ENCODE peak calls at places on chromosomes 6 and 20, in four cellular contexts. O is colonic mucosa, M is neural progenitor cell, Z is SK-N-MC. F is an unnamed sample.

GRCh38 chr6:38021029-38021428 is 201.5 kb downstream of the ZFAND3 start:
- DNase-seq in Z (peak; percentile 48), O (no peak), M (no peak), F (no peak)

GRCh38 chr6:74044417-74045096 is 348.6 kb downstream of the CD109 start:
- DNase-seq in M (no peak), O (no peak), Z (no peak), F (no peak)

GRCh38 chr6:111032493-111033140 is 50.8 kb downstream of the RPF2 start:
- DNase-seq in Z (no peak), O (no peak), M (no peak), F (no peak)

GRCh38 chr6:157892363-157892878 is 69.4 kb downstream of the SNX9 start:
- DNase-seq in Z (no peak), O (no peak), M (no peak), F (no peak)

GRCh38 chr20:2302369-2302768 is 6.6 kb downstream of the TGM3 start:
- DNase-seq in M (no peak), O (no peak), Z (no peak), F (no peak)

GRCh38 chr6:40427196-40427595 is 160.0 kb downstream of the LRFN2 start:
- DNase-seq in M (no peak), Z (no peak), O (no peak), F (no peak)

GRCh38 chr20:1467082-1467354 is 369 bp upstream of the NSFL1C start:
- DNase-seq in O (no peak), M (no peak), Z (no peak), F (no peak)

GRCh38 chr6:50762798-50763197 is 49.5 kb downstream of the TFAP2D start:
- DNase-seq in M (no peak), O (no peak), Z (no peak), F (no peak)

GRCh38 chr6:118719351-118720124 is 68.1 kb upstream of the CEP85L start:
- DNase-seq in M (no peak), Z (no peak), O (no peak), F (no peak)

GRCh38 chr6:163417595-163417994 is 3.1 kb downstream of the QKI start:
- DNase-seq in Z (no peak), O (no peak), M (no peak), F (no peak)

GRCh38 chr6:36519352-36519751 is 27.9 kb downstream of the STK38 start:
- DNase-seq in O (no peak), M (no peak), Z (no peak), F (no peak)

GRCh38 chr6:152225231-152225934 is 411.8 kb downstream of the SYNE1 start:
- DNase-seq in O (no peak), Z (no peak), M (no peak), F (no peak)

GRCh38 chr6:123091091-123091895 is 95.3 kb downstream of the CLVS2 start:
- DNase-seq in Z (no peak), O (no peak), M (no peak), F (no peak)

GRCh38 chr6:15493437-15494168 is 169.2 kb downstream of the DTNBP1 start:
- DNase-seq in Z (no peak), O (no peak), M (peak; percentile 40), F (no peak)

GRCh38 chr6:140824595-140824994 is 1308.1 kb upstream of the GJE1 start:
- DNase-seq in M (no peak), O (no peak), Z (no peak), F (no peak)

GRCh38 chr6:149373511-149373910 is 26.6 kb upstream of the SUMO4 start:
- DNase-seq in Z (no peak), O (no peak), M (no peak), F (no peak)

GRCh38 chr6:142323377-142323776 is 21.6 kb downstream of the ADGRG6 start:
- DNase-seq in O (peak; percentile 32), M (no peak), Z (no peak), F (no peak)

DNA sequence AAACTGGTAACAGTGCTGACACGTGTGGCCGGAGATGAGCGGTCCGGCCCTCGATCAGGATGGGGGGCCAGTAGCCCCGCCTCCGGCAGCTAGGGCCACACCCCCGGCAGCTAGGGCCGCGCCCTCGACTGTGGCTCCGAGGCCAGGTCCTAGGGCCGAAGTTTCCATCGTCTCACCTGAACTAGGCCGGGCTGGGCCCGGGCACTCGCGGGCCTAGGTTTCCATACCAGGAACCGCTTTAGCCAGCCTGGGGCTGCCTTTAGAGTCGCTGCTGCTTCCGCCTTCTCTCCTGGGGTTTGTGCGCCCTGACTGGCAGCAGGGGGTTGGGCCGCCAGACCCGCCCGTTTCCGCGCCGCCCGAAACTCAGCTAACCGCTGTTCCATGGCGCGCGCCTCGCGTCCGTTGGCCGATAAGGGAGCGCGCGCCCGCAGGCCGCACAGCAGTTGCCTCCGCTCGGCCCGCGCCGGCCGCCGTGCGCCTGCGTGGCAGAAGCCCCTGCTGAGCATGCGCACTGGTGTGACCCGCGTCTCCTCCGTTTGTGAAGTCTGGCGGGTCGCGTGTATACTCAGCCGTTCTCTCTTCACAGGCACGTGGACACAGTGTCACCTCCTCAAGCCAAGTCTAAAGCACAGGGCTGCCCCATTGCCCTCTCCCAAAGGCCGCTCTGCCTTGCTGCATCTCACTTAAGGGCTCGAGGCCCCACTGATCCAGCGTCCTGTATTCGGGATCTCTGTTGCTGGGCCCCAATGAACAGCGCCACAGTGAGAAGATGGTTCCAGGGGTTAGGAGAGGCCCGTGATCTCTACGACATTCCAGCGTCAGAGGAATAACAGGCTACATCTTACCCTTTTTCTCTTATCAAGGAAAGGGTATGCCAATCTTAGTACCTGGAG is at the start of gene SAYSD1:
- DNase-seq in O (peak; percentile 92), Z (peak; percentile 51), M (peak; percentile 99), F (peak; percentile 97)
- H3K9ac ChIP-seq in O (peak within 1 kb of the TSS; percentile 67), Z (peak within 1 kb of the TSS; percentile 94), M (no peak within 1 kb of the TSS), F (peak within 1 kb of the TSS; percentile 67)

GRCh38 chr20:43999848-44000247 is 85.2 kb downstream of the TOX2 start:
- DNase-seq in O (no peak), M (no peak), Z (no peak), F (no peak)
- H3K9ac ChIP-seq in O (no peak overlapping the region), M (no peak overlapping the region), Z (no peak overlapping the region), F (no peak overlapping the region)

GRCh38 chr20:38133680-38134426 is 31.2 kb downstream of the TGM2 start:
- DNase-seq in O (no peak), Z (no peak), M (no peak), F (peak; percentile 54)
- H3K9ac ChIP-seq in O (no peak overlapping the region), Z (no peak overlapping the region), M (no peak overlapping the region), F (peak overlapping the region; percentile 28)

DNA sequence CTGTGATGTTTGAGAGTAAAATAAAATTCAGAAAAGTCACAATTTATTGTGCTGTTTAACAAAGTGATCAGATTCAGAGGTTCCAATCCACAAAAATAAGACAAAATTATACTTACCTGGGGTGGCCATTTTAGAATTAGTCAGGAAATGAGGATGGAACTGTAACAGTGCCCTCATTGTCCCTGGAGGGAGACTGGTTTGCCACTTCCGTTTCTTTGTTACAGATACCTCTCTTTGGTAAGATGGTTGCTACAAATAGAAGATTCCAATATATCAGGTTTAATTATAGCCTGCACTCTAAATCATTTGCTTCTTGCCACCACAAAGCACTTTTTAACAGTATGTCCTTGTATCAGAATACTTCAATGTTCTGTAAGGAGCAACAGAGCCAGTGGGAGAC is 95.6 kb downstream of the CTNNBL1 start:
- DNase-seq in M (no peak), O (no peak), Z (no peak), F (no peak)
- H3K9ac ChIP-seq in M (no peak overlapping the region), O (no peak overlapping the region), Z (no peak overlapping the region), F (no peak overlapping the region)

GRCh38 chr6:43185391-43185790 is 3.4 kb downstream of the CUL9 start:
- DNase-seq in Z (no peak), M (no peak), O (no peak), F (no peak)
- H3K9ac ChIP-seq in Z (no peak overlapping the region), M (no peak overlapping the region), O (no peak overlapping the region), F (no peak overlapping the region)